ENCODE peak calls at places on chromosomes 7 and 10, in ten cellular contexts. Q, D, M, P, H, B, N, S, I and C are unnamed samples.

GRCh38 chr7:141550694-141551079 is 523 bp upstream of the AGK start:
- DNase-seq in P (peak), Q (no peak), S (no peak), N (no peak), I (no peak), M (no peak), H (peak), D (no peak), B (no peak), C (peak)

GRCh38 chr10:125259651-125260050 is 99.3 kb upstream of the CTBP2 start:
- DNase-seq in H (no peak), I (no peak), B (no peak), P (no peak), N (no peak), Q (no peak), D (peak), M (no peak), S (no peak), C (no peak)

GRCh38 chr10:130432850-130433249 is 296.7 kb downstream of the GLRX3 start:
- DNase-seq in P (no peak), B (no peak), M (no peak), S (no peak), D (peak), N (no peak), I (no peak), Q (no peak), H (no peak), C (no peak)

GRCh38 chr10:106107711-106108110 is 1056.8 kb downstream of the SORCS1 start:
- DNase-seq in I (peak), M (no peak), B (no peak), D (no peak), N (no peak), Q (peak), P (no peak), H (no peak), S (no peak), C (peak)

GRCh38 chr10:93072713-93073538 is 767 bp upstream of the CYP26A1 start:
- DNase-seq in B (no peak), H (peak), D (peak), I (no peak), M (no peak), P (peak), N (no peak), S (no peak), Q (no peak), C (peak)

GRCh38 chr10:90328896-90329295 is 528.9 kb downstream of the HTR7 start:
- DNase-seq in N (no peak), D (no peak), S (no peak), H (no peak), B (no peak), P (no peak), Q (no peak), I (no peak), M (no peak), C (no peak)

GRCh38 chr10:11823122-11823988 is at the start of gene PROSER2:
- DNase-seq in M (no peak), Q (peak), P (peak), N (no peak), S (peak), D (no peak), I (peak), B (peak), H (peak), C (peak)

GRCh38 chr7:105787793-105788192 is 88.6 kb downstream of the ATXN7L1 start:
- DNase-seq in B (no peak), N (no peak), P (no peak), H (no peak), Q (no peak), I (no peak), M (no peak), D (no peak), S (no peak), C (no peak)

GRCh38 chr7:29132980-29133379 is 13.4 kb downstream of the CPVL start:
- DNase-seq in S (no peak), P (no peak), M (no peak), D (no peak), H (no peak), I (no peak), N (no peak), B (no peak), Q (no peak), C (no peak)

GRCh38 chr7:15916666-15917388 is 230.3 kb upstream of the MEOX2 start:
- DNase-seq in B (no peak), I (peak), P (no peak), M (no peak), H (no peak), N (peak), Q (peak), S (no peak), D (no peak), C (peak)

GRCh38 chr10:95569368-95569767 is 8.2 kb upstream of the SORBS1 start:
- DNase-seq in H (no peak), S (no peak), P (no peak), M (no peak), D (no peak), I (no peak), B (no peak), Q (no peak), N (no peak), C (no peak)

GRCh38 chr7:46848944-46849343 is 733.0 kb downstream of the TNS3 start:
- DNase-seq in H (no peak), P (no peak), S (no peak), I (no peak), N (peak), M (no peak), D (no peak), Q (no peak), B (no peak), C (peak)

GRCh38 chr10:100446130-100446761 is 16.6 kb upstream of the WNT8B start:
- DNase-seq in I (no peak), H (no peak), M (no peak), Q (no peak), B (no peak), D (no peak), N (no peak), S (no peak), P (no peak), C (no peak)

GRCh38 chr7:77903597-77903996 is 105.0 kb downstream of the PHTF2 start:
- DNase-seq in N (no peak), M (no peak), P (peak), H (peak), I (peak), S (no peak), Q (no peak), D (no peak), B (no peak), C (peak)

GRCh38 chr10:115657161-115657850 is 564.1 kb downstream of the ATRNL1 start:
- DNase-seq in S (no peak), B (no peak), H (no peak), M (no peak), P (no peak), D (no peak), N (no peak), I (peak), Q (peak), C (peak)

GRCh38 chr10:44886966-44887365 is 24.2 kb upstream of the TMEM72 start:
- DNase-seq in S (no peak), B (no peak), I (no peak), N (no peak), H (no peak), M (no peak), P (no peak), D (peak), Q (no peak), C (no peak)

GRCh38 chr7:139701908-139702307 is 75.9 kb downstream of the HIPK2 start:
- DNase-seq in Q (no peak), H (peak), D (no peak), S (no peak), I (no peak), N (no peak), B (no peak), P (no peak), M (no peak), C (no peak)

GRCh38 chr7:139703468-139704307 is 74.1 kb downstream of the HIPK2 start:
- DNase-seq in S (no peak), D (no peak), P (no peak), Q (no peak), M (no peak), N (no peak), H (no peak), B (no peak), I (no peak), C (no peak)

GRCh38 chr7:139702811-139703467 is 74.9 kb downstream of the HIPK2 start:
- DNase-seq in B (no peak), Q (no peak), P (no peak), S (no peak), M (no peak), N (no peak), D (no peak), I (no peak), H (no peak), C (no peak)

GRCh38 chr7:139700505-139701235 is 77.1 kb downstream of the HIPK2 start:
- DNase-seq in Q (no peak), H (no peak), N (no peak), S (no peak), P (no peak), D (no peak), B (no peak), I (no peak), M (no peak), C (no peak)

GRCh38 chr7:139702313-139702731 is 75.5 kb downstream of the HIPK2 start:
- DNase-seq in I (no peak), H (peak), N (no peak), B (no peak), S (no peak), P (no peak), Q (no peak), M (no peak), D (peak), C (no peak)
- TF ChIP-seq CTCF in I (no peak), H (no peak), N (no peak), B (no peak), S (no peak), P (no peak), Q (no peak), M (no peak), D (no peak), C (no peak)

DNA sequence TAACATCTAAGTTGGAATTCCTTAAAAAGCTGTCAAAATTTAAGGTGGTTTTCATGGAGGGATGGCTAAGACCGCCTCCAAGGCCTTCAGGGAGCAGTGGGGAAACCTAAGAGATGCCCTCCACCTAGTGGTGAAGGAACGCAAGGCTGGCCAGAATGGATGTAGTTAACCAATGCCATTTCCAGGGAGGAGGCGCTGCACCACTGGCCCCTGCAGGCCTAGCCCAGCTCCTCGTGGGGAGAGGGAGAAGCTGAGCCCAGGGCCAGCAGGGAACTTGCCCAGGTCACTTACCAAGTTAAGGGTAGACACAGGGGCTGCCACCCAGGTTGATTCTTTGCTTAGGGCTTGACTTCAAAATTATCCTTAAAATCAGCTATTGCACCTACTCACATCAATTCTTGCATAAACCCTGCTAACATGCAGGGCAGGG is 32.0 kb downstream of the FIGNL1 start:
- DNase-seq in H (peak), M (peak), P (peak), S (peak), N (peak), Q (peak), B (peak), I (peak), D (no peak), C (peak)
- H3K4me3 ChIP-seq in H (no peak), M (no peak), P (no peak), S (no peak), N (no peak), Q (no peak), B (no peak), I (no peak), D (no peak), C (no peak)

GRCh38 chr7:151938550-151938949 is 17.7 kb upstream of the GALNTL5 start:
- DNase-seq in Q (no peak), P (no peak), M (no peak), D (no peak), S (no peak), N (no peak), I (no peak), B (no peak), H (no peak), C (no peak)

GRCh38 chr7:151936207-151936606 is 20.0 kb upstream of the GALNTL5 start:
- DNase-seq in I (no peak), D (no peak), H (no peak), B (no peak), N (no peak), M (no peak), S (no peak), P (no peak), Q (no peak), C (no peak)

GRCh38 chr7:151945224-151945623 is 11.0 kb upstream of the GALNTL5 start:
- DNase-seq in P (no peak), H (no peak), I (no peak), Q (no peak), D (peak), M (no peak), B (no peak), N (no peak), S (no peak), C (no peak)

GRCh38 chr7:151940048-151940845 is 16.0 kb upstream of the GALNTL5 start:
- DNase-seq in D (no peak), N (peak), Q (peak), S (no peak), M (no peak), H (peak), I (peak), B (no peak), P (no peak), C (peak)

DNA sequence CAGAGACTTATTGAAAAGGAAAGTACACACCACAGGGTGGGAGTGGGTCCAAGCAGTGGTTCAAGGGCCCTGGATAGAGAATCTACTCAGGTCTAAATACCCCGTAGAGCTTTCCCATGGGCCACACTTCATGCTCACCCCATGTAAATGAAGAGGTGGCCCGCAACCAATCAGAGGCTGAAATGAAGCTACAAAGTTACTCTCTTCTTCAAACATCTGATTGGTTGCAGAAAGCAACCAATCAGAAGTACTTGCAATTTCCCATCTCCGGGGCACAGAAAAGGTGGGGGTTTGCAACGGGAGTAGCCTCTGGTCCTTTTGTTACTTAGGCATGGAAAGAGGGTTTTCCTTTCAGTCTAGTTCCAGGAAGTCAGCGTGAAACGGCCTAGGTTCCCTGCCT is 15.2 kb upstream of the GALNTL5 start:
- DNase-seq in S (no peak), N (no peak), Q (no peak), H (no peak), P (peak), B (no peak), I (no peak), D (no peak), M (no peak), C (no peak)
- TF ChIP-seq CTCF in S (no peak), N (no peak), Q (no peak), H (no peak), P (no peak), B (no peak), I (no peak), D (no peak), M (no peak), C (no peak)

DNA sequence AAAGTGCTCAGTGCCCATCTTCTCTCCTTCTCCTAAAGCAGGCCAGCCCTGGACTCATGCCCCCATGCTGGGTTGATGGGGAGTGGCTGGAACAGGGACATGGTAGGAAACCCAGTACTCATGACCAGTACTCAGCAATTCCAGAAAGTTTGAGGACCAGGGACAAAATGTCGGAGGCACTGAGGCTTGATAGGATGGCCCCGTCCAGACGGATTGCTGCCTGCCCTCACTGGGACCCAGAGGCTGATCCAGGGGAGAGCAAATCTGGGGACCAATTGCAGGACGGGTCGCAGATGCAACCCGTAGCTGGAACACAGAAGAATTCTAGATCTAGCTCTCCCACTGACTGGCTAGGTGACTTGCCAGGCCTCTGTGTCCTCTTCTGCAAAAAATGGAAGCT is 5.1 kb downstream of the ZCCHC24 start:
- DNase-seq in M (no peak), Q (no peak), P (no peak), N (no peak), S (no peak), I (no peak), D (peak), H (no peak), B (no peak), C (no peak)
- H3K4me3 ChIP-seq in M (no peak), Q (no peak), P (no peak), N (no peak), S (peak), I (no peak), D (no peak), H (no peak), B (no peak), C (peak)

GRCh38 chr10:104028146-104028545 is 57.5 kb downstream of the COL17A1 start:
- DNase-seq in N (no peak), S (no peak), M (no peak), Q (no peak), P (peak), B (peak), D (no peak), I (peak), H (peak), C (no peak)
- TF ChIP-seq CTCF in N (peak), S (peak), M (peak), Q (peak), P (peak), B (peak), D (no peak), I (peak), H (peak), C (peak)

GRCh38 chr7:132866551-132866950 is 215.3 kb downstream of the CHCHD3 start:
- DNase-seq in D (no peak), Q (no peak), B (no peak), I (no peak), S (no peak), P (no peak), M (no peak), N (no peak), H (no peak), C (no peak)
- H3K4me3 ChIP-seq in D (no peak), Q (no peak), B (no peak), I (no peak), S (no peak), P (no peak), M (no peak), N (no peak), H (no peak), C (no peak)

DNA sequence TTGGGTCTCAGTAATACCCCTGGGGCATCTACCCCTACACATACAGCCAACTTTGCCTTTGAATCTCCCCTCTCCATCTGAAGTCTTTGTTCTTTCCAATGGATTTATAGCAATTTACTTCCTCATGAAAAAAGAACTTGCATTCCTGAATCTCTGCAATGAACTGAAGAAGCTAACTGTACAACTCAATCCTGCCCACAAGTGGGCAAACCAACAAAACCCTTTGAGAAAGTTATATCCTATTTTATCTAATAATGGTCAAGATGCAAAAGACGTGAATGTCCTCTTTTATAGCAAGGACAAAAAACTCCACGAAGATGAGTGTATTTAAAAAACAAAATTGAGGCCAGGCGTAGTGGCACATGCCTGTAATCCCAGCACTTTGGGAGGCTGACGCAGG is 991.3 kb downstream of the LRMDA start:
- DNase-seq in N (no peak), M (no peak), S (no peak), Q (peak), I (no peak), H (no peak), P (no peak), B (no peak), D (no peak), C (no peak)
- TF ChIP-seq CTCF in N (peak), M (no peak), S (no peak), Q (peak), I (peak), H (no peak), P (no peak), B (no peak), D (no peak), C (peak)